ENCODE peak calls at places on chromosomes 7 and 10, in five cellular contexts. G is foreskin fibroblast, D is HFF-Myc, H is Peyer's patch, Z is dorsolateral prefrontal cortex. C is an unnamed sample.

GRCh38 chr10:100747826-100748231 is 2.4 kb downstream of the PAX2 start:
- DNase-seq in H (no peak), D (no peak), Z (no peak), G (no peak), C (no peak)

GRCh38 chr10:114611617-114612016 is 46.5 kb downstream of the ABLIM1 start:
- DNase-seq in H (no peak), D (no peak), Z (no peak), G (no peak), C (no peak)

GRCh38 chr10:72088879-72089585 is 681 bp upstream of the SPOCK2 start:
- DNase-seq in H (no peak), G (peak), D (no peak), Z (no peak), C (no peak)

GRCh38 chr10:131786756-131787605 is 113.8 kb upstream of the PPP2R2D start:
- DNase-seq in H (no peak), G (peak), Z (no peak), D (no peak), C (peak)

GRCh38 chr10:78991187-78991586 is 77.6 kb upstream of the ZMIZ1 start:
- DNase-seq in H (no peak), G (peak), D (peak), Z (no peak), C (no peak)

GRCh38 chr10:60943372-60944158 is 420 bp downstream of the RHOBTB1 start:
- DNase-seq in G (no peak), D (no peak), H (peak), Z (peak), C (no peak)

GRCh38 chr10:96560970-96561887 is 25.6 kb downstream of the TM9SF3 start:
- DNase-seq in H (no peak), Z (no peak), G (peak), D (no peak), C (no peak)

GRCh38 chr10:104122273-104123107 is 519 bp downstream of the SFR1 start:
- DNase-seq in Z (no peak), G (no peak), D (no peak), H (no peak), C (no peak)

GRCh38 chr10:113221756-113222168 is 271.7 kb downstream of the TCF7L2 start:
- DNase-seq in H (no peak), D (no peak), Z (no peak), G (no peak), C (no peak)

GRCh38 chr10:8053446-8054242 is 844 bp upstream of the GATA3 start:
- DNase-seq in G (peak), Z (no peak), D (peak), H (peak), C (peak)

GRCh38 chr7:76054129-76055120 is 6.5 kb downstream of the MDH2 start:
- DNase-seq in G (peak), H (no peak), Z (no peak), D (no peak), C (no peak)

GRCh38 chr10:71598673-71599072 is 120.9 kb downstream of the C10orf105 start:
- DNase-seq in Z (peak), G (peak), H (no peak), D (no peak), C (no peak)

GRCh38 chr10:81730901-81731300 is 144.1 kb upstream of the NRG3 start:
- DNase-seq in G (no peak), H (no peak), D (no peak), Z (no peak), C (no peak)

GRCh38 chr7:151785681-151785965 is 91.3 kb downstream of the PRKAG2 start:
- DNase-seq in G (no peak), Z (no peak), H (no peak), D (no peak), C (no peak)

GRCh38 chr10:98224509-98224908 is 43.5 kb downstream of the LOXL4 start:
- DNase-seq in H (no peak), Z (no peak), D (no peak), G (peak), C (no peak)

GRCh38 chr7:41955475-41956243 is 252.8 kb upstream of the INHBA start:
- DNase-seq in G (peak), D (peak), H (peak), Z (peak), C (peak)

GRCh38 chr10:3524086-3524960 is 260.7 kb downstream of the KLF6 start:
- DNase-seq in D (no peak), G (no peak), Z (no peak), H (no peak), C (no peak)

GRCh38 chr10:33293531-33294170 is 40.8 kb downstream of the NRP1 start:
- DNase-seq in H (no peak), G (peak), Z (no peak), D (no peak), C (no peak)

GRCh38 chr10:33293081-33293480 is 41.4 kb downstream of the NRP1 start:
- DNase-seq in Z (no peak), D (no peak), H (no peak), G (no peak), C (no peak)

GRCh38 chr10:33289776-33290175 is 44.7 kb downstream of the NRP1 start:
- DNase-seq in G (no peak), D (no peak), H (no peak), Z (no peak), C (no peak)

GRCh38 chr10:33290286-33291052 is 44.0 kb downstream of the NRP1 start:
- DNase-seq in H (no peak), G (no peak), D (no peak), Z (no peak), C (no peak)

GRCh38 chr10:33291053-33291592 is 43.3 kb downstream of the NRP1 start:
- DNase-seq in G (peak), H (no peak), D (no peak), Z (no peak), C (peak)
- H3K4me3 ChIP-seq in G (no peak), H (no peak), D (no peak), Z (no peak), C (no peak)

GRCh38 chr7:37346761-37347160 is 101.9 kb downstream of the ELMO1 start:
- DNase-seq in G (no peak), H (no peak), Z (no peak), D (no peak), C (no peak)

GRCh38 chr7:37341033-37341630 is 107.5 kb downstream of the ELMO1 start:
- DNase-seq in Z (no peak), D (no peak), G (no peak), H (no peak), C (no peak)

GRCh38 chr7:37344886-37345579 is 103.6 kb downstream of the ELMO1 start:
- DNase-seq in Z (no peak), H (no peak), G (no peak), D (no peak), C (no peak)

GRCh38 chr7:37342665-37343471 is 105.8 kb downstream of the ELMO1 start:
- DNase-seq in H (no peak), Z (no peak), G (no peak), D (no peak), C (no peak)

GRCh38 chr7:37342170-37342569 is 106.5 kb downstream of the ELMO1 start:
- DNase-seq in Z (no peak), D (no peak), G (no peak), H (no peak), C (no peak)
- H3K4me3 ChIP-seq in Z (no peak), D (no peak), G (no peak), H (peak), C (no peak)

DNA sequence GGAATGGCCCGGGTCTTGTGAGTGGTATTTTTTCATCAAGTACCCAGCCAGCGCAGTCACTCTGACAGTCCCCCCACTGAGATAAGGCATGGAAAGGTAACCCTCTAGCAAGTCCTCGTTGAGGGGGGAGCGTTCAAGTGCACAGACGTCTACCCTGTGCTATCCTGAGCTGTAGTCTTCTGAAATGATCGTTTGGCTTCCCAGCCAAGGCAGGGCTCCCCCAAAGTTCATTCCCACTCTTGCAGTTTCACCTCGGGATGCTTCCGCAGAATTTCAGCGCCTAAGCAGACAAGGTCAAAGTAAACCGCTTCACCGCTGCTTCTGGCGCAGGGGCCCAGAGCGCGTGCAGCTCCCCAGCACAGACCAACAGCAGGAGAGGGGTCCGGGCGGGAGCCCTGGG is 1.8 kb downstream of the INSYN2A start:
- DNase-seq in Z (no peak), G (no peak), D (no peak), H (no peak), C (no peak)
- H3K4me3 ChIP-seq in Z (peak), G (no peak), D (no peak), H (peak), C (no peak)

DNA sequence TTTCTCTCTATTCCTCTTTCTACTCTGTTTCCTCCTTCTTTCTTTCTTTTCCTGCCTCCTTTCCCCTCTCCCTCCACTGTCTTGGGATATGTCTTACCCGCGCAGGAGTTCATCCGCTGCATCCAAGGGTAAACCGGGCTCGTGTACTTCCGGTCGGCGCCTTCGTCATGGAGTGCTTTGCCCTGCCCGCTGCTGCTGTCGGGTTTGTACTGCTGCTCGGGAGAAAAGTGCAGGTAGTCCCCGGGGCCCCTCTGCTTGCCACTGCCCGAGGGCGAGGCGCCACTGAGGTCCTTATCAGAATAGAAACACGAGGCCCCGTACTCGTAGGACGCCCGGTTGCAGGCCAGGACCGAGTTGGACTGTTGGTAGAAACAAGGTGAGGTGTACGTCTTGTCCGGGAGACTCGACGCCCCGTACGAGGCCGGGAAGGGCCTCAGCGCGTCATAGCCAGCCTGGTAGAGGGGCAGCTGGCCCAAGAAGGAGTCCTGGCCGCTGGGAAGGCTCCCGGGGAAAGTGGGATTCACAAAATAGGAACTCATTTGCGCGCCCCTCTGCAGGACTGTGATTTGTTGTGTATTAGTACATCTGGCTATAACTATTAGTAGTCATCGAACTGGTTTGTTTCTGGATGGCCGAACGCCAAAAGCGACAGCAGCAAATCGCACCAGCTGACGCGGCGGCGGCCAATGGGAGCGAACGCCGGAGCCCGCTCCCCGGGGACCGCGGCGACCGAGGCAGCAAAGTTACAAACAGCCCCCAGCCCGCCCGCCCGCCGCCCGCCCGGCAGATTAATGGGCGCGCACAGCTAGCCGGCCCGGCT is at the start of gene HOXA6:
- DNase-seq in Z (no peak), H (peak), G (no peak), D (no peak), C (no peak)
- H3K4me3 ChIP-seq in Z (no peak), H (peak), G (no peak), D (no peak), C (no peak)

GRCh38 chr7:90723233-90723632 is 127.1 kb downstream of the CDK14 start:
- DNase-seq in Z (no peak), H (no peak), D (no peak), G (no peak), C (no peak)

GRCh38 chr7:90719159-90719558 is 123.0 kb downstream of the CDK14 start:
- DNase-seq in H (no peak), G (no peak), Z (no peak), D (no peak), C (no peak)

GRCh38 chr7:90720970-90721768 is 125.0 kb downstream of the CDK14 start:
- DNase-seq in D (peak), H (peak), G (peak), Z (no peak), C (peak)

GRCh38 chr7:90723866-90724265 is 127.7 kb downstream of the CDK14 start:
- DNase-seq in H (no peak), G (no peak), D (no peak), Z (no peak), C (no peak)

GRCh38 chr7:90721869-90722431 is 125.8 kb downstream of the CDK14 start:
- DNase-seq in D (no peak), Z (no peak), H (no peak), G (no peak), C (no peak)
- H3K4me3 ChIP-seq in D (no peak), Z (peak), H (no peak), G (no peak), C (no peak)

GRCh38 chr7:98162758-98163157 is 48.5 kb upstream of the BHLHA15 start:
- DNase-seq in Z (no peak), G (no peak), H (no peak), D (no peak), C (no peak)
- H3K4me3 ChIP-seq in Z (no peak), G (no peak), H (no peak), D (no peak), C (no peak)

DNA sequence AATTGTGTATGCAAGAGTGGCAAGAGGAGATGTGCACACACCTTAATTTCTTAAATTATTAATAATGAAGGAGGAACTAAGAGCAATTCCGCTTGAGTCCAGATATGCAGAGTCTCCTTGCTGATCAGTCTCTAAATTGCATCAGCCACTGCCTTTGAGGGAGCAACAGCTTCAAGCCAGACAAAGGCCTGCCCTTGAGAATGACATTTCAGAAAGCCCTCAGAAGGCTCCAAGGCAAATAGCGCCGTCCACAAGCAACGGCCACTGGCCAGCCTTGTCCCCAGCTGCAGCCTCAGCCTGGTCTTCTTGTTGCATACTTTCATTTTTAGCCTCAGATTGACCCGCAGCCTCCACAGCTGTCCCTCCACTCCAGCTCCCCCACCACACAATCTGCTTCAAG is 110.6 kb upstream of the RNF32 start:
- DNase-seq in D (no peak), H (no peak), G (no peak), Z (no peak), C (no peak)
- H3K4me3 ChIP-seq in D (no peak), H (no peak), G (no peak), Z (no peak), C (no peak)

GRCh38 chr10:11824825-11825224 is 1.7 kb downstream of the PROSER2 start:
- DNase-seq in H (no peak), D (no peak), Z (no peak), G (no peak), C (no peak)
- H3K4me3 ChIP-seq in H (no peak), D (no peak), Z (no peak), G (no peak), C (no peak)

C was measured in astrocyte of the cerebellum.